ENCODE peak calls at places on chromosome 4, in four cellular contexts. D is HFF-Myc, P is psoas muscle, N is WTC11. E is an unnamed sample.

GRCh38 chr4:10101559-10102192 is 14.9 kb downstream of the WDR1 start:
- DNase-seq in P (no peak), D (no peak), N (no peak), E (no peak)

GRCh38 chr4:162727232-162727631 is 439.5 kb downstream of the NAF1 start:
- DNase-seq in N (no peak), D (no peak), P (no peak), E (no peak)

GRCh38 chr4:169899295-169899694 is 126.9 kb downstream of the MFAP3L start:
- DNase-seq in P (no peak), N (no peak), D (no peak), E (no peak)

GRCh38 chr4:38413524-38414341 is 250.3 kb upstream of the KLF3 start:
- DNase-seq in D (no peak), N (no peak), P (no peak), E (no peak)

GRCh38 chr4:22574424-22574823 is 58.6 kb upstream of the ADGRA3 start:
- DNase-seq in D (no peak), N (no peak), P (no peak), E (no peak)

GRCh38 chr4:153593166-153593565 is 90.9 kb upstream of the TLR2 start:
- DNase-seq in D (no peak), N (no peak), P (no peak), E (no peak)

GRCh38 chr4:37685726-37686372 is 327 bp downstream of the RELL1 start:
- DNase-seq in D (no peak), N (peak), P (peak), E (peak)

GRCh38 chr4:66482186-66482585 is 811.9 kb upstream of the EPHA5 start:
- DNase-seq in N (no peak), D (no peak), P (no peak), E (no peak)

DNA sequence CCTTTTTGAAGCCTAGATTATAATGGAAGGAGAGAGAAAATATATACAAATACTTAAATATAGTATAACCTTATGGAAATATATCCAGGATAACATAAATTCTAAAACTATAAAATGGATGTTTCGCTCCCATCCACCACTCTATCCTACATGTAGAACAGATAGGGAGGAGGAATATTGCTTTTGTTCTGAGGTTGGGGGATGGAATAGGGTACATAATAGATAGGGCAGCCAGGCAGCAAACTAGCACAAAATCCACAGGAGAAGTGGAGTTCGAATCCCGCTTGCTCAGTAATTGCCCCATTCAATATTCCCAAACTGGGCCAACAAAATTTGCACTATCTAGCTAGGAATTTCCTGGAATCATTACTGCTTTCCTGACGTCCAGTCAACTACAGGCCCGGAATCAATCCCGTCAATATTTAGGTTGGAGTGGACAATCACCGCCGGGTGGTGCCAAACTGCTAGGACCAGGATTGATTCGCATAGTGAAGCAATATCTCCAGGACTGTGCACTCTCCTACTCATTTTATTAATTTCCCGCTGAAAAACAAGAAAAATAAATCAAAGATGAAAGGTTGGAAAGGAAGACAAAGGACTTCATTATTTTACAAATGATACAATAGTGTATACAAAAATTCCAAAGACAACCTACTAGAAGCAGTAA is 40.4 kb upstream of the PAPSS1 start:
- DNase-seq in P (no peak), N (no peak), D (no peak), E (no peak)
- TF ChIP-seq CTCF in P (no peak), N (no peak), D (peak), E (no peak)

DNA sequence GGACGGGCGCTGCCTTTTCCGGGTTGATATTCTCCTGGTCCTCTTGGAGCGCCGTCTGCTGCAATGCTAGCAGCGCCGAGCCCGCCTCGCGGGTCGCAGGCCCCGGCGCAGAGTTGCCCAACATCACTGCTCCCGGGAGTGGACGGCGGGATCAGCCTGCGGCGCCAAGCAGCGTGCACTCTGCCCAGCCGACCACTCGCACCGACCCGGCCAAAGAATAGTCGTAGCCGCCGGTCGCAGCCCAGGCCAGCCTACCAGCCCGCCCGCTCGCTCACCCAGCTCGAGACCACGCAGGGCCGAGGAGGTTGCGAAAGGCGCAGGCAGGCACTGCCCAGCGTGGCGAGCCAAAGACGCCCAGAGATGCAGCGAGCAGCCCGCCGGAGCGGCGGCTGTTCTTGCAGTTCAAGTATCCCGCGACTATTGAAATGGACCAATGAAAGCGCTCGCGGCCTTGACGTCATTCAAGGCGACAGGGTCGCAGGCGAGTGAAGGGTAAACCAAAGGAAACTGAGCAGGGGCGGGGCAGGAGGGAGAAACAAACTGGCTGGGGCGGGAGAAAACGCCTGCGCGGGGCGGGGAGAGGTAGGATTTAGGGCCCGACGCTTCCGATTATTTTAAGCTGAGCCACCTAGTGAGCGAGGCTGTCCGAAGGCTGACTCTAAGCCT is at the start of gene CCNA2:
- DNase-seq in P (peak), D (peak), N (peak), E (peak)
- TF ChIP-seq CTCF in P (no peak), D (no peak), N (no peak), E (no peak)

GRCh38 chr4:2186133-2186864 is 55.6 kb downstream of the HAUS3 start:
- DNase-seq in D (no peak), N (peak), P (no peak), E (no peak)
- TF ChIP-seq CTCF in D (peak), N (peak), P (peak), E (no peak)

GRCh38 chr4:128428397-128428796 is 140.8 kb upstream of the PGRMC2 start:
- DNase-seq in D (no peak), N (no peak), P (no peak), E (no peak)

GRCh38 chr4:128424524-128425195 is 137.0 kb upstream of the PGRMC2 start:
- DNase-seq in D (no peak), P (no peak), N (no peak), E (no peak)

GRCh38 chr4:128427832-128428366 is 140.3 kb upstream of the PGRMC2 start:
- DNase-seq in N (no peak), D (peak), P (no peak), E (no peak)
- TF ChIP-seq CTCF in N (no peak), D (peak), P (peak), E (no peak)

GRCh38 chr4:142840516-142841123 is 5.5 kb downstream of the INPP4B start:
- DNase-seq in N (no peak), D (no peak), P (no peak), E (no peak)
- TF ChIP-seq CTCF in N (no peak), D (peak), P (peak), E (peak)

DNA sequence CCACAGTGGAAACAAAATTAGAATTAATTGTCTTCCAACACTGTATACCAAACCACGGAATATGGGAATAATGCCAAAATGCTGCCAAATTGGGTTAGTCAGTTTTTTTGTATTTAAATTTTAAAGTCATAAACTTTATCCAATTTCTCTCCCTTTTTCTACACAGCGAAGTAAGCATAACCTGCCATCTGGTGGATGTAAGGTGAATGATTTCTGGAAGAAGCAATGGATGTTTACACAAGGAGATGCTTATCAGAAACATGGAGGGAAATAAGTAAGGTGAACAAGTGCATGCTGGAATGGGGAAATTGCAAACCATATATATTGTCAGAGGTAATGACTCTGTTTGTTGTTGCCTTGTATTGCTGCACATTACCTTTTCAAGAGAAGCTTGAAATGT is 691.9 kb downstream of the TECRL start:
- DNase-seq in D (no peak), N (no peak), P (no peak), E (no peak)
- TF ChIP-seq CTCF in D (no peak), N (peak), P (no peak), E (no peak)

DNA sequence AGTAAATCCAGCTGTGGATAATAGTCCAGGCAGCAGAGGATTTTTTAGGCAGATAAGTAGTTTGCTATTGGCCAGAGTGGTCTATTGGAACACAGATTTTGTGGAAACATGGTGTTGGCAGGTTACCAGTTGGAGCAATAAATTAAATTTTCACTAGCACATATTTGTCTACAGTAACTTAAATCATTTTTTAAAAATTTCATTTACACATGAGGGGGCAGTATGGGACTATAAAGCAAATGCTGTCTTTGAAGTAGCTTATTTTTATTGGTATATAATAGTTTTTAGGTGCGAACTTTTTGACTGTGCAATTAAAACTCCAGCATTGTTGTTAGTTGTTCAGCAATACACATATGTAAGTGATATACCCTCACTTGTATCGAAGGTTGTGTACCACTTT is 289.8 kb downstream of the ARHGAP10 start:
- DNase-seq in D (no peak), N (no peak), P (no peak), E (no peak)
- TF ChIP-seq CTCF in D (no peak), N (no peak), P (peak), E (no peak)

GRCh38 chr4:1365271-1366178 is 18.5 kb downstream of the UVSSA start:
- DNase-seq in N (peak), P (peak), D (no peak), E (no peak)
- TF ChIP-seq CTCF in N (no peak), P (no peak), D (no peak), E (no peak)

E was measured in GM13976.